ENCODE peak calls at places on chromosomes 2 and 18, in five cellular contexts. One of them, this sample, is unnamed.

GRCh38 chr2:96103388-96103705 is 13.0 kb downstream of the ADRA2B start:
- DNase-seq in A549: no peak
- DNase-seq in neural progenitor cell: no peak
- DNase-seq in lower lobe of right lung: peak; percentile 18
- DNase-seq in suprapubic skin: peak; percentile 33
- DNase-seq in this sample: no peak

GRCh38 chr2:86238354-86238753 is 39.1 kb downstream of the MRPL35 start:
- DNase-seq in neural progenitor cell: no peak
- DNase-seq in suprapubic skin: no peak
- DNase-seq in A549: no peak
- DNase-seq in lower lobe of right lung: no peak
- DNase-seq in this sample: no peak

GRCh38 chr2:241857041-241857541 is 1.6 kb downstream of the PDCD1 start:
- DNase-seq in A549: no peak
- DNase-seq in lower lobe of right lung: peak; percentile 36
- DNase-seq in neural progenitor cell: no peak
- DNase-seq in suprapubic skin: peak; percentile 62
- DNase-seq in this sample: no peak

GRCh38 chr18:78376036-78376435 is 603.6 kb upstream of the SALL3 start:
- DNase-seq in A549: no peak
- DNase-seq in suprapubic skin: no peak
- DNase-seq in lower lobe of right lung: no peak
- DNase-seq in neural progenitor cell: peak; percentile 77
- DNase-seq in this sample: no peak

GRCh38 chr2:58553937-58554336 is 312.8 kb upstream of the FANCL start:
- DNase-seq in lower lobe of right lung: no peak
- DNase-seq in neural progenitor cell: peak; percentile 46
- DNase-seq in A549: no peak
- DNase-seq in suprapubic skin: no peak
- DNase-seq in this sample: no peak

GRCh38 chr18:23207191-23207955 is 72.1 kb downstream of the CABLES1 start:
- DNase-seq in lower lobe of right lung: no peak
- DNase-seq in suprapubic skin: peak; percentile 26
- DNase-seq in neural progenitor cell: peak; percentile 41
- DNase-seq in A549: no peak
- DNase-seq in this sample: no peak

GRCh38 chr2:140349695-140350094 is 1569.5 kb upstream of the NXPH2 start:
- DNase-seq in A549: no peak
- DNase-seq in neural progenitor cell: no peak
- DNase-seq in lower lobe of right lung: no peak
- DNase-seq in suprapubic skin: no peak
- DNase-seq in this sample: no peak

GRCh38 chr18:48123324-48123723 is 192.9 kb upstream of the SMAD2 start:
- DNase-seq in neural progenitor cell: no peak
- DNase-seq in lower lobe of right lung: no peak
- DNase-seq in suprapubic skin: no peak
- DNase-seq in A549: no peak
- DNase-seq in this sample: no peak

GRCh38 chr2:101737478-101738240 is 40.2 kb downstream of the MAP4K4 start:
- DNase-seq in lower lobe of right lung: no peak
- DNase-seq in A549: peak; percentile 39
- DNase-seq in suprapubic skin: no peak
- DNase-seq in neural progenitor cell: no peak
- DNase-seq in this sample: peak; percentile 70

GRCh38 chr2:67919490-67919889 is 143.3 kb downstream of the C1D start:
- DNase-seq in lower lobe of right lung: no peak
- DNase-seq in suprapubic skin: no peak
- DNase-seq in neural progenitor cell: no peak
- DNase-seq in A549: no peak
- DNase-seq in this sample: no peak

GRCh38 chr2:240881913-240882312 is 13.3 kb downstream of the AGXT start:
- DNase-seq in neural progenitor cell: no peak
- DNase-seq in A549: no peak
- DNase-seq in lower lobe of right lung: peak; percentile 9
- DNase-seq in suprapubic skin: no peak
- DNase-seq in this sample: no peak

GRCh38 chr2:202317080-202317859 is 51.7 kb downstream of the NOP58 start:
- DNase-seq in neural progenitor cell: no peak
- DNase-seq in lower lobe of right lung: no peak
- DNase-seq in suprapubic skin: peak; percentile 78
- DNase-seq in A549: no peak
- DNase-seq in this sample: no peak

GRCh38 chr2:71460595-71461303 is 7.4 kb downstream of the DYSF start:
- DNase-seq in neural progenitor cell: peak; percentile 28
- DNase-seq in lower lobe of right lung: no peak
- DNase-seq in suprapubic skin: no peak
- DNase-seq in A549: peak; percentile 60
- DNase-seq in this sample: no peak

GRCh38 chr2:182540236-182540635 is 113.4 kb upstream of the PDE1A start:
- DNase-seq in suprapubic skin: no peak
- DNase-seq in A549: no peak
- DNase-seq in lower lobe of right lung: no peak
- DNase-seq in neural progenitor cell: no peak
- DNase-seq in this sample: no peak

DNA sequence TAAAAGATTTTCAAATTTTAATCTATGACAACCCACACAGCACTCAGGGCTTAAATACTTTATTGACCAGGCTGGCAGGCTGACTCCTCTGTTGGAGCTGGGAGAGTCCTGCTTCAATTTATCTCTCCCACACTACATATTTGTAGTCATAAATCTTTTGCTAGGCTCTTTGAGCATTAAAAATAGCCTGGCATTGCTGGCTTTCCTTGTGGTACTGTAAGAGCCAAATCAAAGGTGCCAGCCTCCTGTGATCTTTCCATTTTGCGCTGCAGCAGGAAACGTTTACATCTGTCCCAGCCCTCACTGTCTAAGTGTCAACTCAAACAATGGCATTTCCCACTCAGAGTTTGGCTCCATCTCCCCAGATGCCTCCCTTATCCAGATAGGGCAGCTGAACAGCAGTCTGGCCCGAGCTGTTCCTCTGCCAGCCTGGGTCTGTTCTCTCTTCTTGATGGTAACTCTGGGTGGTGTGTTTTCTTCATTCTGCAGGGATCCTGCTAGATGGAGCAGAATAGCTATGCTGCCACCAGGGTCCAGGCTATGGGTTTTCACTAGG is 62.1 kb downstream of the LRRTM1 start:
- DNase-seq in neural progenitor cell: no peak
- DNase-seq in A549: no peak
- DNase-seq in lower lobe of right lung: no peak
- DNase-seq in suprapubic skin: no peak
- DNase-seq in this sample: no peak
- H3K27ac ChIP-seq in neural progenitor cell: no peak overlapping the region
- H3K27ac ChIP-seq in A549: no peak overlapping the region
- H3K27ac ChIP-seq in lower lobe of right lung: no peak overlapping the region
- H3K27ac ChIP-seq in suprapubic skin: no peak overlapping the region
- H3K27ac ChIP-seq in this sample: no peak overlapping the region

DNA sequence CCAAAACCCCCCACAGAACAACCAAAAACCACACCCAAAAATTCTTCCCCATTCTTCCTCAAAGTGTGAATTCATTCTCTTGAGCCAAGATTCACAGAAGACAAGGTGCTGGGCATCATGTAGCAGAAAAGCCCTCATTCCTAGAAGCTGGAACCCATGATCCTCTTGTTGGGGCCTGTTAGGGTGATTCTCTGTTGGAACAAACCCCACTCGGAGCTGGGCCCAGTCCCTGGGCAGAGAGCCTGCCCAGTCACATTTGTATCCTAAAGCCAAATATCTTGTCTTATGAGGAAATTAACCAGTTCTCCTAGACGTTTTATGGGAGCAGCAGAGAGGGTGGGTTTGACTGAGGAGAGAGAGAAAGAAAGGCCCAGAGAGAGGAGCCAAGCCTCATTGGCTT is 22.8 kb upstream of the VPS4B start:
- DNase-seq in A549: no peak
- DNase-seq in suprapubic skin: no peak
- DNase-seq in neural progenitor cell: no peak
- DNase-seq in lower lobe of right lung: no peak
- DNase-seq in this sample: peak; percentile 76
- H3K27ac ChIP-seq in A549: no peak overlapping the region
- H3K27ac ChIP-seq in suprapubic skin: peak overlapping the region; percentile 93
- H3K27ac ChIP-seq in neural progenitor cell: no peak overlapping the region
- H3K27ac ChIP-seq in lower lobe of right lung: peak overlapping the region; percentile 53
- H3K27ac ChIP-seq in this sample: peak overlapping the region; percentile 98

DNA sequence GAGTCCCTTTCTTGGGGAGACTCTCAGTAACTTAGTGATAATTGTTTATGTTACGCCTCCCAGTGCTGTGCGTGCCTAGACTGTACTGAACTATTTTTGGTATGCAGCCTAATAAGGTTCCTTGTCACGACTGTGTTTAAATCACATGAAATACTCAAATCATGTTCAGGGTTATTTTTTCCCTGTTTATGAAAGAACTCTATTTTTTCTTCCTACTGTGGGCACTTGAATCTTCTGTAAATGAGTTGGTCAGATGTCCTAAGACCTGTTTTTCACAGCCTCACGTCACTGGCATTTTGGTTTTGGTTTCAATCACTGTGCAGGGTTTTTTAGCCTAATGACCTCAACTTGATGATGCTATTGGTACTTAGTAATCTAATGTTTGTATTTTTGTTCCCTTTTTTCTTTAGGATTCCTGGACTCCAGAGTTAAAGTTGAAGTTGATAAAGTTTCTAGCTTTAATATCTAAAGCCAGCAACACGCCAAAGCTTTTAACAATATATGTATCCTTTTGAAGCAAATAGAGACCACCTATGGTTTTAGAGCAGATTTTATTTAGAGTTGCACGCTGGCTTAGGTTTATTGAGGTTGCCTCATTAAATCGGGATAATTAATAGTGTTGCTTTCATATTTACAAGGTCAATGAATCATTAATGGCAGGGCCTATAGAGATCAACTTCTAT is 24.0 kb downstream of the ARMC9 start:
- DNase-seq in lower lobe of right lung: no peak
- DNase-seq in suprapubic skin: no peak
- DNase-seq in neural progenitor cell: no peak
- DNase-seq in A549: no peak
- DNase-seq in this sample: no peak
- H3K27ac ChIP-seq in lower lobe of right lung: no peak overlapping the region
- H3K27ac ChIP-seq in suprapubic skin: no peak overlapping the region
- H3K27ac ChIP-seq in neural progenitor cell: no peak overlapping the region
- H3K27ac ChIP-seq in A549: no peak overlapping the region
- H3K27ac ChIP-seq in this sample: no peak overlapping the region

DNA sequence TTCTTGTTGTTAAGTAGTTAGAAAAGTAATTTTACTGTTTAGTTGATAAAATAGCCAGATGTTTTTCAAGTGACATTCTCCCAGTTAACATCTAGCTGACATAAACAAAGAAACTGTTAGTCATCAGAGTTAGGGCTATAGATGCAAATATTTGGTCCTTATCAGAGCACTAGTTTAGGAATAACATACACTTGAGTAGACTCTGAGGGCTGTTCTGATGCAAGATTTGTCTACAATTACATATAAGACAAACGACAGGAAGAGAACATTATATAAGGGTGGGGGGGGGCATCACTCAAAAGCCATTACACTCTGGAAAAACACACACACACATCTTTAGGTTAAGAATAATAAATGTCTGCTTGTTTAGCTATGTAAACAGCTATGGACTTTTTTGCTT is 554.4 kb upstream of the LRRTM1 start:
- DNase-seq in A549: no peak
- DNase-seq in neural progenitor cell: no peak
- DNase-seq in lower lobe of right lung: no peak
- DNase-seq in suprapubic skin: no peak
- DNase-seq in this sample: no peak
- H3K27ac ChIP-seq in A549: no peak overlapping the region
- H3K27ac ChIP-seq in neural progenitor cell: no peak overlapping the region
- H3K27ac ChIP-seq in lower lobe of right lung: no peak overlapping the region
- H3K27ac ChIP-seq in suprapubic skin: no peak overlapping the region
- H3K27ac ChIP-seq in this sample: no peak overlapping the region

GRCh38 chr2:15158532-15158931 is 402.6 kb downstream of the NBAS start:
- DNase-seq in lower lobe of right lung: no peak
- DNase-seq in neural progenitor cell: no peak
- DNase-seq in A549: no peak
- DNase-seq in suprapubic skin: no peak
- DNase-seq in this sample: no peak

GRCh38 chr2:15159751-15160177 is 401.4 kb downstream of the NBAS start:
- DNase-seq in lower lobe of right lung: no peak
- DNase-seq in suprapubic skin: no peak
- DNase-seq in A549: no peak
- DNase-seq in neural progenitor cell: peak; percentile 54
- DNase-seq in this sample: no peak

GRCh38 chr2:15158117-15158516 is 403.0 kb downstream of the NBAS start:
- DNase-seq in suprapubic skin: no peak
- DNase-seq in neural progenitor cell: peak; percentile 90
- DNase-seq in lower lobe of right lung: no peak
- DNase-seq in A549: no peak
- DNase-seq in this sample: no peak

GRCh38 chr2:15160201-15160600 is 400.9 kb downstream of the NBAS start:
- DNase-seq in neural progenitor cell: no peak
- DNase-seq in A549: no peak
- DNase-seq in lower lobe of right lung: no peak
- DNase-seq in suprapubic skin: no peak
- DNase-seq in this sample: no peak

DNA sequence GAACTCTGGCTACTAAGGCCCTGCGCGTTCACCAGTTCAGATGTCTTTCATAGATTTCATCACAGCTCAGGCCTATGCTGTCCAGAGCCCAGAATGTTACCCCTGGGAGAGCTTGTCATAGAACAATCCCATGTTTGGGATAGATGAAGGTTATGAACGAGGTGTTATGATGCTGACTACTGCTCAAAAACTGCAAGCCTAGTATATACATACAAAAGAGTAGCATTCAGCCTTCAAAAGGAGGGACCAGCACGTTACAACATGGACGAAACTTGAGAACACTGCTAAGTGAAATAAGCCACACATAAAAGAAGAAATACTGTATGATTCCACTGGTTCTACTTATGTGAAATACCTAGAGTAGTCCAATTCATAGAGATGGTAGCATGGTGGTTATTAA is 401.9 kb downstream of the NBAS start:
- DNase-seq in suprapubic skin: no peak
- DNase-seq in neural progenitor cell: no peak
- DNase-seq in lower lobe of right lung: no peak
- DNase-seq in A549: no peak
- DNase-seq in this sample: no peak
- H3K27ac ChIP-seq in suprapubic skin: no peak overlapping the region
- H3K27ac ChIP-seq in neural progenitor cell: no peak overlapping the region
- H3K27ac ChIP-seq in lower lobe of right lung: no peak overlapping the region
- H3K27ac ChIP-seq in A549: no peak overlapping the region
- H3K27ac ChIP-seq in this sample: no peak overlapping the region

This sample was measured in epithelial cell of prostate.